ENCODE peak calls at places on chromosomes 16 and 17, in six cellular contexts. One of them, this sample, is unnamed.

GRCh38 chr17:80720624-80721577 is 176.3 kb downstream of the RPTOR start:
- DNase-seq in WTC11: no peak
- DNase-seq in coronary artery: no peak
- DNase-seq in brain microvascular endothelial cell: peak
- DNase-seq in endothelial cell: peak
- DNase-seq in RWPE1: peak
- DNase-seq in this sample: no peak

GRCh38 chr17:82145550-82146165 is 47.6 kb upstream of the FASN start:
- DNase-seq in WTC11: no peak
- DNase-seq in coronary artery: no peak
- DNase-seq in brain microvascular endothelial cell: no peak
- DNase-seq in endothelial cell: no peak
- DNase-seq in RWPE1: no peak
- DNase-seq in this sample: no peak

GRCh38 chr16:85037050-85037410 is 9.4 kb downstream of the KIAA0513 start:
- DNase-seq in WTC11: no peak
- DNase-seq in coronary artery: no peak
- DNase-seq in brain microvascular endothelial cell: peak
- DNase-seq in endothelial cell: no peak
- DNase-seq in RWPE1: peak
- DNase-seq in this sample: no peak

GRCh38 chr16:56667581-56668571 is at the start of gene MT1G:
- DNase-seq in WTC11: peak
- DNase-seq in coronary artery: no peak
- DNase-seq in brain microvascular endothelial cell: no peak
- DNase-seq in endothelial cell: no peak
- DNase-seq in RWPE1: no peak
- DNase-seq in this sample: no peak

GRCh38 chr16:57473176-57473840 is 10.8 kb downstream of the POLR2C start:
- DNase-seq in WTC11: no peak
- DNase-seq in coronary artery: peak
- DNase-seq in brain microvascular endothelial cell: no peak
- DNase-seq in endothelial cell: no peak
- DNase-seq in RWPE1: no peak
- DNase-seq in this sample: no peak

GRCh38 chr16:1723450-1724147 is 17.6 kb downstream of the MAPK8IP3 start:
- DNase-seq in WTC11: peak
- DNase-seq in coronary artery: no peak
- DNase-seq in brain microvascular endothelial cell: peak
- DNase-seq in endothelial cell: peak
- DNase-seq in RWPE1: no peak
- DNase-seq in this sample: no peak

GRCh38 chr16:85884808-85885463 is 14.0 kb upstream of the IRF8 start:
- DNase-seq in WTC11: no peak
- DNase-seq in coronary artery: no peak
- DNase-seq in brain microvascular endothelial cell: no peak
- DNase-seq in endothelial cell: no peak
- DNase-seq in RWPE1: no peak
- DNase-seq in this sample: peak

GRCh38 chr16:57632568-57632967 is 4.1 kb downstream of the ADGRG1 start:
- DNase-seq in WTC11: no peak
- DNase-seq in coronary artery: no peak
- DNase-seq in brain microvascular endothelial cell: no peak
- DNase-seq in endothelial cell: no peak
- DNase-seq in RWPE1: no peak
- DNase-seq in this sample: no peak

GRCh38 chr17:78735832-78736525 is 46.1 kb downstream of the CYTH1 start:
- DNase-seq in WTC11: no peak
- DNase-seq in coronary artery: no peak
- DNase-seq in brain microvascular endothelial cell: no peak
- DNase-seq in endothelial cell: no peak
- DNase-seq in RWPE1: peak
- DNase-seq in this sample: no peak

GRCh38 chr16:50520451-50521245 is 27.5 kb upstream of the NKD1 start:
- DNase-seq in WTC11: no peak
- DNase-seq in coronary artery: peak
- DNase-seq in brain microvascular endothelial cell: no peak
- DNase-seq in endothelial cell: no peak
- DNase-seq in RWPE1: no peak
- DNase-seq in this sample: no peak

GRCh38 chr17:32240745-32241144 is 24.9 kb upstream of the RHBDL3 start:
- DNase-seq in WTC11: no peak
- DNase-seq in coronary artery: no peak
- DNase-seq in brain microvascular endothelial cell: peak
- DNase-seq in endothelial cell: no peak
- DNase-seq in RWPE1: no peak
- DNase-seq in this sample: no peak

GRCh38 chr17:79628861-79629547 is 18.2 kb upstream of the RBFOX3 start:
- DNase-seq in WTC11: peak
- DNase-seq in coronary artery: peak
- DNase-seq in brain microvascular endothelial cell: no peak
- DNase-seq in endothelial cell: peak
- DNase-seq in RWPE1: no peak
- DNase-seq in this sample: peak

GRCh38 chr16:1428511-1428910 is 2.4 kb upstream of the PERCC1 start:
- DNase-seq in WTC11: peak
- DNase-seq in coronary artery: no peak
- DNase-seq in brain microvascular endothelial cell: no peak
- DNase-seq in endothelial cell: peak
- DNase-seq in RWPE1: no peak
- DNase-seq in this sample: no peak

GRCh38 chr17:79811888-79812205 is 15.0 kb upstream of the CBX8 start:
- DNase-seq in WTC11: no peak
- DNase-seq in coronary artery: no peak
- DNase-seq in brain microvascular endothelial cell: no peak
- DNase-seq in endothelial cell: no peak
- DNase-seq in RWPE1: no peak
- DNase-seq in this sample: no peak

GRCh38 chr17:49738456-49739163 is 25.3 kb downstream of the FAM117A start:
- DNase-seq in WTC11: no peak
- DNase-seq in coronary artery: no peak
- DNase-seq in brain microvascular endothelial cell: no peak
- DNase-seq in endothelial cell: no peak
- DNase-seq in RWPE1: no peak
- DNase-seq in this sample: no peak

GRCh38 chr16:27978876-27979275 is 84.6 kb downstream of the GSG1L start:
- DNase-seq in WTC11: no peak
- DNase-seq in coronary artery: peak
- DNase-seq in brain microvascular endothelial cell: no peak
- DNase-seq in endothelial cell: no peak
- DNase-seq in RWPE1: no peak
- DNase-seq in this sample: peak

GRCh38 chr16:11799017-11799381 is 1.9 kb upstream of the ZC3H7A start:
- DNase-seq in WTC11: no peak
- DNase-seq in coronary artery: no peak
- DNase-seq in brain microvascular endothelial cell: no peak
- DNase-seq in endothelial cell: no peak
- DNase-seq in RWPE1: no peak
- DNase-seq in this sample: no peak

GRCh38 chr16:15502041-15502725 is 67.8 kb downstream of the BMERB1 start:
- DNase-seq in WTC11: no peak
- DNase-seq in coronary artery: no peak
- DNase-seq in brain microvascular endothelial cell: peak
- DNase-seq in endothelial cell: no peak
- DNase-seq in RWPE1: peak
- DNase-seq in this sample: no peak

GRCh38 chr16:82633964-82634600 is 7.3 kb downstream of the CDH13 start:
- DNase-seq in WTC11: no peak
- DNase-seq in coronary artery: no peak
- DNase-seq in brain microvascular endothelial cell: no peak
- DNase-seq in endothelial cell: no peak
- DNase-seq in RWPE1: peak
- DNase-seq in this sample: no peak

GRCh38 chr16:4351880-4352279 is 759 bp upstream of the PAM16 start:
- DNase-seq in WTC11: no peak
- DNase-seq in coronary artery: no peak
- DNase-seq in brain microvascular endothelial cell: peak
- DNase-seq in endothelial cell: no peak
- DNase-seq in RWPE1: peak
- DNase-seq in this sample: no peak

GRCh38 chr17:33696102-33696501 is 403.0 kb upstream of the ASIC2 start:
- DNase-seq in WTC11: no peak
- DNase-seq in coronary artery: no peak
- DNase-seq in brain microvascular endothelial cell: no peak
- DNase-seq in endothelial cell: no peak
- DNase-seq in RWPE1: no peak
- DNase-seq in this sample: no peak

GRCh38 chr17:20944014-20944905 is 98.6 kb downstream of the USP22 start:
- DNase-seq in WTC11: peak
- DNase-seq in coronary artery: no peak
- DNase-seq in brain microvascular endothelial cell: no peak
- DNase-seq in endothelial cell: peak
- DNase-seq in RWPE1: peak
- DNase-seq in this sample: no peak
- TF ChIP-seq CTCF in WTC11: peak
- TF ChIP-seq CTCF in coronary artery: no peak
- TF ChIP-seq CTCF in brain microvascular endothelial cell: peak
- TF ChIP-seq CTCF in endothelial cell: peak
- TF ChIP-seq CTCF in RWPE1: peak
- TF ChIP-seq CTCF in this sample: no peak

GRCh38 chr17:63338272-63338671 is 107.8 kb downstream of the CYB561 start:
- DNase-seq in WTC11: no peak
- DNase-seq in coronary artery: no peak
- DNase-seq in brain microvascular endothelial cell: no peak
- DNase-seq in endothelial cell: no peak
- DNase-seq in RWPE1: no peak
- DNase-seq in this sample: no peak

GRCh38 chr17:63333869-63334268 is 112.2 kb downstream of the CYB561 start:
- DNase-seq in WTC11: no peak
- DNase-seq in coronary artery: no peak
- DNase-seq in brain microvascular endothelial cell: no peak
- DNase-seq in endothelial cell: no peak
- DNase-seq in RWPE1: no peak
- DNase-seq in this sample: no peak

GRCh38 chr17:63337579-63337978 is 108.5 kb downstream of the CYB561 start:
- DNase-seq in WTC11: no peak
- DNase-seq in coronary artery: no peak
- DNase-seq in brain microvascular endothelial cell: no peak
- DNase-seq in endothelial cell: no peak
- DNase-seq in RWPE1: no peak
- DNase-seq in this sample: no peak

GRCh38 chr17:63332286-63332685 is 113.8 kb downstream of the CYB561 start:
- DNase-seq in WTC11: no peak
- DNase-seq in coronary artery: no peak
- DNase-seq in brain microvascular endothelial cell: no peak
- DNase-seq in endothelial cell: no peak
- DNase-seq in RWPE1: no peak
- DNase-seq in this sample: no peak

GRCh38 chr17:63335818-63336217 is 110.3 kb downstream of the CYB561 start:
- DNase-seq in WTC11: no peak
- DNase-seq in coronary artery: no peak
- DNase-seq in brain microvascular endothelial cell: no peak
- DNase-seq in endothelial cell: no peak
- DNase-seq in RWPE1: no peak
- DNase-seq in this sample: no peak
- TF ChIP-seq CTCF in WTC11: no peak
- TF ChIP-seq CTCF in coronary artery: no peak
- TF ChIP-seq CTCF in brain microvascular endothelial cell: no peak
- TF ChIP-seq CTCF in endothelial cell: no peak
- TF ChIP-seq CTCF in RWPE1: no peak
- TF ChIP-seq CTCF in this sample: no peak

GRCh38 chr16:70701036-70701435 is 15.2 kb upstream of the MTSS2 start:
- DNase-seq in WTC11: no peak
- DNase-seq in coronary artery: no peak
- DNase-seq in brain microvascular endothelial cell: no peak
- DNase-seq in endothelial cell: no peak
- DNase-seq in RWPE1: no peak
- DNase-seq in this sample: no peak
- TF ChIP-seq CTCF in WTC11: no peak
- TF ChIP-seq CTCF in coronary artery: no peak
- TF ChIP-seq CTCF in brain microvascular endothelial cell: peak
- TF ChIP-seq CTCF in endothelial cell: no peak
- TF ChIP-seq CTCF in RWPE1: no peak
- TF ChIP-seq CTCF in this sample: no peak

GRCh38 chr17:8326591-8327583 is 12.8 kb upstream of the ODF4 start:
- DNase-seq in WTC11: peak
- DNase-seq in coronary artery: no peak
- DNase-seq in brain microvascular endothelial cell: no peak
- DNase-seq in endothelial cell: peak
- DNase-seq in RWPE1: no peak
- DNase-seq in this sample: no peak
- TF ChIP-seq CTCF in WTC11: no peak
- TF ChIP-seq CTCF in coronary artery: no peak
- TF ChIP-seq CTCF in brain microvascular endothelial cell: no peak
- TF ChIP-seq CTCF in endothelial cell: no peak
- TF ChIP-seq CTCF in RWPE1: no peak
- TF ChIP-seq CTCF in this sample: no peak

GRCh38 chr17:75263051-75263450 is 1.4 kb downstream of the MRPS7 start:
- DNase-seq in WTC11: no peak
- DNase-seq in coronary artery: no peak
- DNase-seq in brain microvascular endothelial cell: no peak
- DNase-seq in endothelial cell: no peak
- DNase-seq in RWPE1: no peak
- DNase-seq in this sample: no peak

GRCh38 chr17:75262112-75262606 is 480 bp downstream of the MRPS7 start:
- DNase-seq in WTC11: no peak
- DNase-seq in coronary artery: no peak
- DNase-seq in brain microvascular endothelial cell: no peak
- DNase-seq in endothelial cell: no peak
- DNase-seq in RWPE1: no peak
- DNase-seq in this sample: no peak

GRCh38 chr17:75265614-75266314 is 4.1 kb downstream of the MRPS7 start:
- DNase-seq in WTC11: no peak
- DNase-seq in coronary artery: no peak
- DNase-seq in brain microvascular endothelial cell: no peak
- DNase-seq in endothelial cell: no peak
- DNase-seq in RWPE1: no peak
- DNase-seq in this sample: no peak

GRCh38 chr17:75261336-75262111 is at the start of the genes GGA3 and MRPS7:
- DNase-seq in WTC11: peak
- DNase-seq in coronary artery: peak
- DNase-seq in brain microvascular endothelial cell: peak
- DNase-seq in endothelial cell: peak
- DNase-seq in RWPE1: peak
- DNase-seq in this sample: no peak

DNA sequence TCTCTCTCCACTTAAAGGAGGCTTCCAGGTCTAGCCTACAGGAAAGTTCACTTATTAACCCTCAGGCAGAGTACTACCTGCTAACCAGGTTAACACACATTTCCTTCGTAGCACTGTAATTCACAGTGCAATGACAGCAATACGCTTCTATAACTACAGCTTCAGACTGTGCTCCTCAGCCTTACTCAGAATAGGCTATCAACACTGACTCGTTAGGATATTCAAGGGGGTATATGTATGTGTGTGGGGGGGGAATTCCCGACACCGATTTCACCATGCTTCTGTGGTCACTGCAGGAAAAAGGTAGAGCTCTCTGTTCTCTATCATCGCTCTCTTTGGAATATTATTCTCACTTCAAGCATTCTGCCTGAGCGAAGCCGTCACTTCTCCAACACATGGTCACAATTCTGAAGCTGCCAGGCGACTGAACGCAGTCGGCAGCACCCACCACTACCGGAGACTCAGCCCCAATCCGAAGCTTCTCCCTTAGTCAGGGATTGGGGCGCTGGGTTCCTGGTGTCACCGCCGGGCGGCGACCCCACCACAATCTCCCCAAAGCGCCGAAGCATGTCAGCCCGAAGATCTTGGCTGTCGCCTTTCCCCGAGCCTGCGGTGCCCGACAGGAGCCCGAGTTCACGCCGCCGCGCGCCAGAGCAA is 599 bp downstream of the GGA3 start:
- DNase-seq in WTC11: peak
- DNase-seq in coronary artery: no peak
- DNase-seq in brain microvascular endothelial cell: no peak
- DNase-seq in endothelial cell: no peak
- DNase-seq in RWPE1: no peak
- DNase-seq in this sample: no peak
- TF ChIP-seq CTCF in WTC11: no peak
- TF ChIP-seq CTCF in coronary artery: no peak
- TF ChIP-seq CTCF in brain microvascular endothelial cell: peak
- TF ChIP-seq CTCF in endothelial cell: no peak
- TF ChIP-seq CTCF in RWPE1: no peak
- TF ChIP-seq CTCF in this sample: no peak